ENCODE peak calls at places on chromosomes 11 and 22, in four cellular contexts. K is cardiac fibroblast; Q is prostate gland; J is naive thymus-derived CD4-positive, alpha-beta T cell. Y is an unnamed sample.

GRCh38 chr11:72737341-72737740 is 14.9 kb downstream of the ARAP1 start:
- DNase-seq in K (no peak), J (no peak), Q (no peak), Y (no peak)

GRCh38 chr11:23212829-23213228 is 352.6 kb upstream of the CCDC179 start:
- DNase-seq in J (no peak), Q (no peak), K (no peak), Y (no peak)

GRCh38 chr11:980438-981365 is 55.0 kb downstream of the AP2A2 start:
- DNase-seq in J (no peak), K (peak; percentile 26), Q (no peak), Y (no peak)

GRCh38 chr11:64661146-64661545 is 61.9 kb downstream of the NRXN2 start:
- DNase-seq in K (peak; percentile 78), J (no peak), Q (no peak), Y (no peak)

GRCh38 chr22:44821741-44822425 is 69.5 kb downstream of the ARHGAP8 start:
- DNase-seq in K (no peak), J (no peak), Q (no peak), Y (peak; percentile 26)

GRCh38 chr22:48752451-48753380 is 1075.0 kb downstream of the BRD1 start:
- DNase-seq in K (no peak), Q (no peak), J (no peak), Y (no peak)

GRCh38 chr11:111162306-111162705 is 83.2 kb upstream of the POU2AF2 start:
- DNase-seq in Q (no peak), J (no peak), K (peak; percentile 56), Y (no peak)

GRCh38 chr11:76767659-76768058 is 15.5 kb upstream of the TSKU start:
- DNase-seq in J (no peak), Q (no peak), K (no peak), Y (no peak)

GRCh38 chr11:6452219-6452618 is 11.4 kb upstream of the HPX start:
- DNase-seq in Q (no peak), K (peak; percentile 60), J (no peak), Y (no peak)

GRCh38 chr11:11070976-11071375 is 213.1 kb upstream of the ZBED5 start:
- DNase-seq in Q (no peak), J (no peak), K (no peak), Y (no peak)

GRCh38 chr22:35314161-35314942 is 14.7 kb downstream of the TOM1 start:
- DNase-seq in K (peak; percentile 16), Q (no peak), J (no peak), Y (peak; percentile 27)

GRCh38 chr22:35312198-35313059 is 12.7 kb downstream of the TOM1 start:
- DNase-seq in Q (no peak), J (no peak), K (peak; percentile 69), Y (no peak)

GRCh38 chr22:35315141-35315854 is 15.6 kb downstream of the TOM1 start:
- DNase-seq in Q (peak; percentile 20), J (no peak), K (no peak), Y (no peak)

GRCh38 chr22:35311551-35311999 is 11.9 kb downstream of the TOM1 start:
- DNase-seq in K (no peak), J (no peak), Q (no peak), Y (peak; percentile 28)

GRCh38 chr22:35313311-35314121 is 13.8 kb downstream of the TOM1 start:
- DNase-seq in Q (no peak), J (no peak), K (peak; percentile 97), Y (peak; percentile 31)
- H3K4me3 ChIP-seq in Q (no peak overlapping the region), J (no peak overlapping the region), K (no peak overlapping the region), Y (no peak overlapping the region)

GRCh38 chr11:88508808-88509581 is 171.5 kb upstream of the CTSC start:
- DNase-seq in Q (no peak), J (no peak), K (peak; percentile 24), Y (peak; percentile 36)
- H3K4me3 ChIP-seq in Q (no peak overlapping the region), J (peak overlapping the region; percentile 29), K (peak overlapping the region; percentile 46), Y (peak overlapping the region; percentile 27)

DNA sequence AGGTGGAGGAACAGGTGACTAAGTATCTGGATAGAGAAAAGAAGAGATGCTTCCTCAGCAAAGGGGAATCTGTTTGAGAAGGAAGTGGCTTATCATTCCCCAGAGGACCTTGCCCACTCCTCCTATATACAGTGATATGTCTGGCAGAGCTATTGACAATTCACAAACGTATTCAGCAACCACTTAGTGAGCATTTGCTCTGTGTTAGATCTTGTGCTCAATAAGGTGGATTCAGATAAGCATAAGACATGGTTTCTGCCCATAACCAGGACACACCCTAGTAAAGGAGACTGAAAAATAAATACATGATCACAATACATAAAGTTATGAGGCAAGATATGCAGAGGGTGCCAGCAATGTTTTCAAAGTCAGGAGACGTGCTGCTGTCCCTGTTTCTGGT is 1.4 kb downstream of the TMEM9B start:
- DNase-seq in J (no peak), Q (peak; percentile 19), K (no peak), Y (no peak)
- H3K4me3 ChIP-seq in J (peak overlapping the region; percentile 96), Q (no peak overlapping the region), K (no peak overlapping the region), Y (peak overlapping the region; percentile 85)

GRCh38 chr11:118610220-118610772 is 2.9 kb downstream of the PHLDB1 start:
- DNase-seq in K (no peak), J (no peak), Q (no peak), Y (no peak)
- H3K4me3 ChIP-seq in K (peak overlapping the region; percentile 67), J (peak overlapping the region; percentile 61), Q (peak overlapping the region; percentile 19), Y (peak overlapping the region; percentile 60)

GRCh38 chr11:13007702-13008435 is 1.2 kb upstream of the RASSF10 start:
- DNase-seq in Q (peak; percentile 46), J (no peak), K (no peak), Y (no peak)
- H3K4me3 ChIP-seq in Q (no peak overlapping the region), J (no peak overlapping the region), K (no peak overlapping the region), Y (no peak overlapping the region)

DNA sequence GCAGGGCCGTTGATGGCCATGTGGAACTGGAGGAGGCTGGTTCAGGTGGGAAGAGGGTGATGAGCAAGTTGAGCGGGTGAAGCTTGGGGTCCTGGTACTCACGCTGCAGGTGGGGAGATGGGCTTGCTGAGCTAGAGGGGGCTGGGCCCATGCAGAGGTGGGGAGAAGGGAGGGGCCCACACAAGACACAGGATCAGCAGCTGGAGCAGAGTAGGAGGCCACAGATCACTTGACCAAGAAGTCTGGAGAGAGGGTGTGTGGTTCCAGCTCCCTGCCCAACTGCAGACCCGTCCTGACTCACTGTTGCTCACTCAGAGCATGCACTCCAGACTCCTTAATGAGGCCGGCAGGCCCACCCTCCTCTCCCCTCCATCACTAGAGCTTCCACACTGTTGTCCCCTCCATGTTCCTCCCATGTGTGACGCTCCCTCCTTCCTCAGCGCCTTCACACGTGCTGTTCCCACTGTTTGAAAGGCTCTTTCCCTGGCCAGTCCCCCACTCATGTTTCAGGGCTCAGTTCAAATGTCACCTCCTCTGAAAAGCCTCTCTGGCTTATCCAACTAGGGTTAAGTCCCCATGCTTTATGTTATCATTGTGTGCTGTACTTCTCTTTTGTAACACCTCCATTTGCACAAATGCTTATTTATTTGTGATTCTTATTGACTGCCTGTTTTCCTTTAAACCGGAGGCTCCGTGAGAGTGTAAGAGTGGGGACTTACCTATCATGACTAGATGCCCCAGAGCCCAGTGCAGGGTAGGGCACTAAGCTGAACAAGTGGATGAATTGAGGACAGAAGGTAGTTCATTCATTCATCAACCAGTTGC is 2.3 kb downstream of the CCDC86 start:
- DNase-seq in Q (no peak), K (peak; percentile 57), J (no peak), Y (no peak)
- H3K4me3 ChIP-seq in Q (no peak overlapping the region), K (peak overlapping the region; percentile 99), J (peak overlapping the region; percentile 93), Y (peak overlapping the region; percentile 90)

GRCh38 chr11:128503231-128503991 is 83.9 kb downstream of the ETS1 start:
- DNase-seq in K (peak; percentile 95), Q (no peak), J (peak; percentile 65), Y (no peak)
- H3K4me3 ChIP-seq in K (no peak overlapping the region), Q (no peak overlapping the region), J (peak overlapping the region; percentile 44), Y (no peak overlapping the region)

DNA sequence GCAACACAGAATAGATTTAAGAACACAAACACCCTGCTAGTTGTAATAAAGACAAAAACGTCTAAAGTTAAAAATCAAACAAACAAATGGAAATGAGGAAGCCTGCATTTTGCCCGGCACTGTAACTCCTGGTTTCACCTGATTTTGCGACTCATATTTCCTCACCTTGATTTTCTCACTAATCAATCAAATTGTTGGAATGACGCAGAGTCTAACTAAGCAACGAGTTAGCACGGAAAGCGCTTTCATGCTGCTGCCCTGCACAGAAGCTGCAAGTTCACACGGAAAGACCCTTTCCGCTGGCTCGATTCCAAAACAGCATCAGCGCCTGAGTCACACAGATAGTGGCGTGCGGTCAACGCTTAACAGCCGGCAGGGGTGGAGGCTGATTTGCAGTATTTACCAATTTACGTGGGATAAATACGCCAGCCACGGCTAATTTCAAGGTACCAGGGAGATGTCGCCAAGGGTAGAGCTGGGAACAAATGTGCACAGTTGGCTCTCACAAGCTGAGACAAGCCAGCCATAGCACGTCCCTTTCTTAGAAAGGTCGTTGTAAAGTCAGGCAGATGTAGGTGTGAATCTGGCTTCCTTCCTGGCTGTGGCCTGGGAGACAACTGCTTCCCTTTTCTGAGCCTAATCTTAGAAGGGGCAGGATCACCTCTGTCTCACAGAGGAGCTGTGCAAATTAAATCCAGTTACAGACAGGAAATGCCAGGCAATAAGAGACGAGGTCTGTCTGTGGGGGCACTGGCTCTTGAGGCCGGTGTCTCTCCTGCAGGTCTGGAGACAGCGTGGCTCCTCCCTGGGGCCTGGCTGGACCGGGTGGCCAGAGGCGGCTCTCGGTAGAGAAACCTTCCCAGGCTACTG is 76.9 kb upstream of the TTLL12 start:
- DNase-seq in Q (peak; percentile 22), K (peak; percentile 74), J (peak; percentile 38), Y (no peak)
- H3K4me3 ChIP-seq in Q (no peak overlapping the region), K (no peak overlapping the region), J (peak overlapping the region; percentile 49), Y (no peak overlapping the region)

GRCh38 chr11:128715691-128716153 is 21.9 kb downstream of the FLI1 start:
- DNase-seq in Q (no peak), J (no peak), K (peak; percentile 68), Y (no peak)
- H3K4me3 ChIP-seq in Q (no peak overlapping the region), J (no peak overlapping the region), K (no peak overlapping the region), Y (no peak overlapping the region)

Y was measured in left lung.